ENCODE peak calls at places on chromosomes 3 and 15, in eight cellular contexts. One of them, this sample, is unnamed.

GRCh38 chr15:76312540-76313174 is 1.4 kb upstream of the ETFA start:
- DNase-seq in ovary: no peak
- DNase-seq in HCT116: no peak
- DNase-seq in A549: peak; percentile 81
- DNase-seq in endothelial cell of umbilical vein: peak; percentile 37
- DNase-seq in NB4: no peak
- DNase-seq in transverse colon: no peak
- DNase-seq in esophagus squamous epithelium: no peak
- DNase-seq in this sample: no peak

GRCh38 chr3:47022540-47023161 is 43.2 kb downstream of the NBEAL2 start:
- DNase-seq in transverse colon: peak; percentile 71
- DNase-seq in HCT116: no peak
- DNase-seq in NB4: no peak
- DNase-seq in endothelial cell of umbilical vein: peak; percentile 18
- DNase-seq in ovary: no peak
- DNase-seq in A549: no peak
- DNase-seq in esophagus squamous epithelium: no peak
- DNase-seq in this sample: peak; percentile 31

GRCh38 chr15:45201557-45202246 is 13.9 kb upstream of the SHF start:
- DNase-seq in HCT116: no peak
- DNase-seq in endothelial cell of umbilical vein: no peak
- DNase-seq in esophagus squamous epithelium: no peak
- DNase-seq in transverse colon: no peak
- DNase-seq in A549: no peak
- DNase-seq in NB4: no peak
- DNase-seq in ovary: no peak
- DNase-seq in this sample: no peak

GRCh38 chr15:48855501-48856440 is 22.2 kb upstream of the EID1 start:
- DNase-seq in esophagus squamous epithelium: no peak
- DNase-seq in transverse colon: peak; percentile 40
- DNase-seq in endothelial cell of umbilical vein: peak; percentile 61
- DNase-seq in NB4: no peak
- DNase-seq in A549: peak; percentile 15
- DNase-seq in ovary: no peak
- DNase-seq in HCT116: peak; percentile 19
- DNase-seq in this sample: no peak

GRCh38 chr15:80180468-80180867 is 27.7 kb downstream of the FAH start:
- DNase-seq in HCT116: no peak
- DNase-seq in A549: no peak
- DNase-seq in ovary: no peak
- DNase-seq in transverse colon: no peak
- DNase-seq in esophagus squamous epithelium: no peak
- DNase-seq in endothelial cell of umbilical vein: no peak
- DNase-seq in NB4: no peak
- DNase-seq in this sample: no peak

GRCh38 chr3:111747490-111747889 is 111.6 kb upstream of the PHLDB2 start:
- DNase-seq in HCT116: no peak
- DNase-seq in A549: no peak
- DNase-seq in NB4: no peak
- DNase-seq in esophagus squamous epithelium: no peak
- DNase-seq in endothelial cell of umbilical vein: peak; percentile 40
- DNase-seq in ovary: no peak
- DNase-seq in transverse colon: no peak
- DNase-seq in this sample: no peak

GRCh38 chr15:67105065-67105951 is 39.9 kb downstream of the SMAD3 start:
- DNase-seq in transverse colon: peak; percentile 58
- DNase-seq in ovary: peak; percentile 59
- DNase-seq in endothelial cell of umbilical vein: peak; percentile 96
- DNase-seq in esophagus squamous epithelium: no peak
- DNase-seq in A549: peak; percentile 97
- DNase-seq in NB4: no peak
- DNase-seq in HCT116: peak; percentile 90
- DNase-seq in this sample: peak; percentile 63

GRCh38 chr3:49199244-49199899 is 28.0 kb downstream of the KLHDC8B start:
- DNase-seq in A549: no peak
- DNase-seq in ovary: peak; percentile 96
- DNase-seq in NB4: no peak
- DNase-seq in transverse colon: peak; percentile 74
- DNase-seq in endothelial cell of umbilical vein: peak; percentile 83
- DNase-seq in HCT116: no peak
- DNase-seq in esophagus squamous epithelium: no peak
- DNase-seq in this sample: peak; percentile 97

GRCh38 chr3:135736740-135737139 is 228.8 kb upstream of the PPP2R3A start:
- DNase-seq in transverse colon: peak; percentile 38
- DNase-seq in NB4: peak; percentile 45
- DNase-seq in endothelial cell of umbilical vein: no peak
- DNase-seq in A549: no peak
- DNase-seq in ovary: no peak
- DNase-seq in esophagus squamous epithelium: no peak
- DNase-seq in HCT116: peak; percentile 28
- DNase-seq in this sample: no peak

GRCh38 chr3:187974857-187975257 is 179.1 kb upstream of the LPP start:
- DNase-seq in endothelial cell of umbilical vein: no peak
- DNase-seq in A549: no peak
- DNase-seq in HCT116: no peak
- DNase-seq in transverse colon: no peak
- DNase-seq in esophagus squamous epithelium: no peak
- DNase-seq in ovary: no peak
- DNase-seq in NB4: no peak
- DNase-seq in this sample: no peak

GRCh38 chr3:13119471-13120220 is 46.4 kb upstream of the IQSEC1 start:
- DNase-seq in transverse colon: no peak
- DNase-seq in A549: no peak
- DNase-seq in ovary: no peak
- DNase-seq in NB4: no peak
- DNase-seq in endothelial cell of umbilical vein: no peak
- DNase-seq in HCT116: no peak
- DNase-seq in esophagus squamous epithelium: no peak
- DNase-seq in this sample: no peak

GRCh38 chr3:72451840-72452239 is 396.4 kb downstream of the SHQ1 start:
- DNase-seq in NB4: no peak
- DNase-seq in ovary: no peak
- DNase-seq in HCT116: no peak
- DNase-seq in esophagus squamous epithelium: no peak
- DNase-seq in A549: no peak
- DNase-seq in endothelial cell of umbilical vein: no peak
- DNase-seq in transverse colon: peak; percentile 35
- DNase-seq in this sample: no peak

GRCh38 chr3:12288466-12289129 is at the start of gene PPARG:
- DNase-seq in HCT116: peak; percentile 73
- DNase-seq in esophagus squamous epithelium: no peak
- DNase-seq in A549: peak; percentile 69
- DNase-seq in endothelial cell of umbilical vein: no peak
- DNase-seq in ovary: peak; percentile 72
- DNase-seq in NB4: peak; percentile 51
- DNase-seq in transverse colon: peak; percentile 76
- DNase-seq in this sample: no peak

GRCh38 chr3:17302774-17303173 is 418.0 kb downstream of the PLCL2 start:
- DNase-seq in esophagus squamous epithelium: no peak
- DNase-seq in ovary: no peak
- DNase-seq in HCT116: no peak
- DNase-seq in transverse colon: no peak
- DNase-seq in NB4: no peak
- DNase-seq in A549: no peak
- DNase-seq in endothelial cell of umbilical vein: peak; percentile 43
- DNase-seq in this sample: no peak

GRCh38 chr3:8596706-8597514 is 47.7 kb downstream of the SSUH2 start:
- DNase-seq in endothelial cell of umbilical vein: no peak
- DNase-seq in HCT116: no peak
- DNase-seq in transverse colon: no peak
- DNase-seq in esophagus squamous epithelium: no peak
- DNase-seq in NB4: no peak
- DNase-seq in A549: no peak
- DNase-seq in ovary: no peak
- DNase-seq in this sample: peak; percentile 84

GRCh38 chr3:66797916-66798560 is 200.1 kb upstream of the KBTBD8 start:
- DNase-seq in A549: no peak
- DNase-seq in endothelial cell of umbilical vein: peak; percentile 48
- DNase-seq in ovary: peak; percentile 24
- DNase-seq in NB4: no peak
- DNase-seq in transverse colon: peak; percentile 24
- DNase-seq in HCT116: no peak
- DNase-seq in esophagus squamous epithelium: no peak
- DNase-seq in this sample: no peak

GRCh38 chr15:72009207-72009606 is 108.7 kb downstream of the MYO9A start:
- DNase-seq in ovary: no peak
- DNase-seq in endothelial cell of umbilical vein: no peak
- DNase-seq in A549: no peak
- DNase-seq in esophagus squamous epithelium: no peak
- DNase-seq in NB4: no peak
- DNase-seq in HCT116: no peak
- DNase-seq in transverse colon: peak; percentile 23
- DNase-seq in this sample: no peak

GRCh38 chr15:94745371-94745770 is 514.0 kb downstream of the MCTP2 start:
- DNase-seq in A549: no peak
- DNase-seq in endothelial cell of umbilical vein: no peak
- DNase-seq in transverse colon: no peak
- DNase-seq in NB4: no peak
- DNase-seq in esophagus squamous epithelium: no peak
- DNase-seq in ovary: no peak
- DNase-seq in HCT116: no peak
- DNase-seq in this sample: no peak

GRCh38 chr3:124372784-124373183 is 357.5 kb upstream of the UMPS start:
- DNase-seq in A549: no peak
- DNase-seq in NB4: no peak
- DNase-seq in HCT116: no peak
- DNase-seq in ovary: no peak
- DNase-seq in transverse colon: no peak
- DNase-seq in esophagus squamous epithelium: no peak
- DNase-seq in endothelial cell of umbilical vein: no peak
- DNase-seq in this sample: no peak

GRCh38 chr3:122183893-122184590 is 574 bp downstream of the CASR start:
- DNase-seq in transverse colon: no peak
- DNase-seq in A549: no peak
- DNase-seq in ovary: no peak
- DNase-seq in esophagus squamous epithelium: no peak
- DNase-seq in NB4: no peak
- DNase-seq in HCT116: no peak
- DNase-seq in endothelial cell of umbilical vein: no peak
- DNase-seq in this sample: no peak

GRCh38 chr3:122184591-122184929 is 1.1 kb downstream of the CASR start:
- DNase-seq in ovary: no peak
- DNase-seq in A549: no peak
- DNase-seq in endothelial cell of umbilical vein: no peak
- DNase-seq in transverse colon: no peak
- DNase-seq in HCT116: no peak
- DNase-seq in esophagus squamous epithelium: no peak
- DNase-seq in NB4: no peak
- DNase-seq in this sample: no peak

GRCh38 chr3:122183521-122183892 is at the start of gene CASR:
- DNase-seq in transverse colon: peak; percentile 9
- DNase-seq in ovary: no peak
- DNase-seq in NB4: no peak
- DNase-seq in A549: no peak
- DNase-seq in endothelial cell of umbilical vein: no peak
- DNase-seq in HCT116: no peak
- DNase-seq in esophagus squamous epithelium: no peak
- DNase-seq in this sample: no peak

GRCh38 chr3:122188758-122189157 is 5.3 kb downstream of the CASR start:
- DNase-seq in A549: no peak
- DNase-seq in esophagus squamous epithelium: no peak
- DNase-seq in NB4: no peak
- DNase-seq in endothelial cell of umbilical vein: no peak
- DNase-seq in transverse colon: no peak
- DNase-seq in HCT116: no peak
- DNase-seq in ovary: no peak
- DNase-seq in this sample: no peak

DNA sequence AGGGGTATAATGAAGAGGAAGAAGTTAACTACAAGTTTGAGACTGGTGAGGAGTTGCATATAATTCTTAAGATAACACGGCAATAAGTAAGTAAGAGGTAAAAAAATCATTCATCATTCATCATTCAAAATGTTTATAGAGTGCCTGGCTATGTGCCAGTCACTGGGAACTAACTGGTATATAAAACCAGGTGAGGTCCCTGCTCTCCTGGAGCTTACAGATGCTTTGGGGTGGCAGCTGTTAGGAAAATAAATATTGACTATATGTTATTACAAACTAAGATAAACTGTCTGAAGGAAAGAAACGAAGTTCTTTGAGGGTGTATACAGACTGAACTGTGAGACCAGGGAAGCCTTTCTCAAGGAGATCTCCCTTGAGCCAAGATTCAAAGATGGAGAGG is 2.9 kb downstream of the CASR start:
- DNase-seq in transverse colon: peak; percentile 13
- DNase-seq in NB4: no peak
- DNase-seq in A549: no peak
- DNase-seq in endothelial cell of umbilical vein: no peak
- DNase-seq in ovary: no peak
- DNase-seq in HCT116: no peak
- DNase-seq in esophagus squamous epithelium: no peak
- DNase-seq in this sample: no peak
- TF ChIP-seq POLR2A in transverse colon: no peak
- TF ChIP-seq POLR2A in NB4: no peak
- TF ChIP-seq POLR2A in A549: no peak
- TF ChIP-seq POLR2A in endothelial cell of umbilical vein: no peak
- TF ChIP-seq POLR2A in ovary: no peak
- TF ChIP-seq POLR2A in HCT116: no peak
- TF ChIP-seq POLR2A in esophagus squamous epithelium: no peak
- TF ChIP-seq POLR2A in this sample: no peak

GRCh38 chr3:57596495-57597239 is 477 bp downstream of the ARF4 start:
- DNase-seq in A549: peak; percentile 33
- DNase-seq in esophagus squamous epithelium: peak; percentile 13
- DNase-seq in endothelial cell of umbilical vein: peak; percentile 79
- DNase-seq in HCT116: peak; percentile 36
- DNase-seq in transverse colon: peak; percentile 83
- DNase-seq in NB4: peak; percentile 89
- DNase-seq in ovary: peak; percentile 84
- DNase-seq in this sample: peak; percentile 81
- TF ChIP-seq POLR2A in A549: peak; percentile 11
- TF ChIP-seq POLR2A in esophagus squamous epithelium: no peak
- TF ChIP-seq POLR2A in endothelial cell of umbilical vein: no peak
- TF ChIP-seq POLR2A in HCT116: no peak
- TF ChIP-seq POLR2A in transverse colon: no peak
- TF ChIP-seq POLR2A in NB4: no peak
- TF ChIP-seq POLR2A in ovary: no peak
- TF ChIP-seq POLR2A in this sample: no peak

DNA sequence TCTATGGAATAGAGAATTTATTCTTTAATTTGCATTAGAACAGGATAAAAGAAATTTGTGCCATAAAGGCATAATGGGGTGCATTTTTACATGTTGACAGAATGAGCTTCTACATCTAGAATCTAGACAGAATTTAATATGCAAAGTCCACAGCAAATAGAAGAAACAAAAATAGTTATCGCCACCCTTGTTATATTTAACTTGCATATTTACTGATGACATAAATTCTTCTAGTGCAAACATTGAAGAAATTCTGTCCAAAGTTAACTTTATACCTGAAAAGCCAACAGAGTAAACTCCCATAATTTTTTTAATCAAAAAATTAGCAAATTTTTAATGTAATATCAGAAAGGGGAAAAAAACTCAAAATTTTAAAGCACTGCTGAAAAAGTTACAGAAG is 213.7 kb upstream of the ALCAM start:
- DNase-seq in transverse colon: no peak
- DNase-seq in esophagus squamous epithelium: no peak
- DNase-seq in A549: no peak
- DNase-seq in ovary: no peak
- DNase-seq in HCT116: no peak
- DNase-seq in NB4: no peak
- DNase-seq in endothelial cell of umbilical vein: no peak
- DNase-seq in this sample: no peak
- TF ChIP-seq POLR2A in transverse colon: no peak
- TF ChIP-seq POLR2A in esophagus squamous epithelium: no peak
- TF ChIP-seq POLR2A in A549: no peak
- TF ChIP-seq POLR2A in ovary: no peak
- TF ChIP-seq POLR2A in HCT116: no peak
- TF ChIP-seq POLR2A in NB4: no peak
- TF ChIP-seq POLR2A in endothelial cell of umbilical vein: no peak
- TF ChIP-seq POLR2A in this sample: no peak

GRCh38 chr3:106255870-106256248 is 387.0 kb upstream of the CBLB start:
- DNase-seq in A549: no peak
- DNase-seq in HCT116: no peak
- DNase-seq in endothelial cell of umbilical vein: no peak
- DNase-seq in transverse colon: peak; percentile 17
- DNase-seq in ovary: no peak
- DNase-seq in NB4: no peak
- DNase-seq in esophagus squamous epithelium: peak; percentile 1
- DNase-seq in this sample: no peak
- TF ChIP-seq POLR2A in A549: no peak
- TF ChIP-seq POLR2A in HCT116: no peak
- TF ChIP-seq POLR2A in endothelial cell of umbilical vein: no peak
- TF ChIP-seq POLR2A in transverse colon: no peak
- TF ChIP-seq POLR2A in ovary: no peak
- TF ChIP-seq POLR2A in NB4: no peak
- TF ChIP-seq POLR2A in esophagus squamous epithelium: no peak
- TF ChIP-seq POLR2A in this sample: no peak

This sample was measured in gastrocnemius medialis.